ENCODE peak calls at places on chromosomes 4 and X, in six cellular contexts. L is A549, R is HepG2, I is K562, E is endothelial cell of umbilical vein, K is H1. B is an unnamed sample.

GRCh38 chr4:102869569-102870227 is 906 bp downstream of the CISD2 start:
- DNase-seq in E (no peak), K (no peak), R (no peak), L (no peak), I (no peak), B (no peak)

GRCh38 chr4:172011196-172011595 is 198.0 kb downstream of the GALNTL6 start:
- DNase-seq in E (no peak), I (no peak), K (no peak), L (no peak), R (no peak), B (no peak)

GRCh38 chr4:38872620-38873019 is 5.0 kb downstream of the FAM114A1 start:
- DNase-seq in E (no peak), L (peak), I (peak), R (peak), K (no peak), B (no peak)

GRCh38 chr4:185278716-185279115 is 69.3 kb downstream of the SNX25 start:
- DNase-seq in I (no peak), E (no peak), K (no peak), R (no peak), L (no peak), B (no peak)

GRCh38 chrX:67574696-67575095 is 30.9 kb downstream of the AR start:
- DNase-seq in R (no peak), I (no peak), E (no peak), L (no peak), K (no peak), B (no peak)

GRCh38 chr4:115121351-115122043 is 8.1 kb upstream of the NDST4 start:
- DNase-seq in L (no peak), R (no peak), E (no peak), K (no peak), I (no peak), B (no peak)

GRCh38 chr4:174929346-174929745 is 11.2 kb downstream of the ADAM29 start:
- DNase-seq in R (no peak), L (no peak), I (no peak), K (no peak), E (no peak), B (no peak)

GRCh38 chr4:167023359-167023925 is 210.9 kb downstream of the SPOCK3 start:
- DNase-seq in L (no peak), K (no peak), E (no peak), R (no peak), I (no peak), B (no peak)

GRCh38 chrX:14920196-14920595 is 47.0 kb downstream of the MOSPD2 start:
- DNase-seq in I (no peak), E (no peak), R (no peak), K (no peak), L (no peak), B (no peak)

GRCh38 chr4:6032249-6033244 is 14.3 kb upstream of the C4orf50 start:
- DNase-seq in I (peak), E (no peak), L (peak), K (no peak), R (no peak), B (no peak)

GRCh38 chrX:122238801-122239200 is 945.3 kb upstream of the GRIA3 start:
- DNase-seq in R (no peak), I (no peak), L (no peak), K (no peak), E (no peak), B (no peak)

GRCh38 chr4:7196283-7196651 is 3.9 kb downstream of the SORCS2 start:
- DNase-seq in I (no peak), K (no peak), E (no peak), R (no peak), L (no peak), B (no peak)

GRCh38 chrX:50204364-50204899 is at the start of gene CCNB3:
- DNase-seq in K (no peak), I (peak), R (peak), L (peak), E (peak), B (peak)

GRCh38 chr4:122584517-122584916 is 36.3 kb downstream of the IL21 start:
- DNase-seq in K (no peak), R (no peak), E (peak), L (no peak), I (no peak), B (no peak)

GRCh38 chr4:183610033-183610432 is 49.0 kb downstream of the RWDD4 start:
- DNase-seq in L (peak), K (no peak), I (peak), R (no peak), E (no peak), B (no peak)

GRCh38 chr4:177480796-177481195 is 38.6 kb upstream of the AGA start:
- DNase-seq in K (no peak), R (no peak), E (no peak), I (no peak), L (no peak), B (no peak)

GRCh38 chrX:80285131-80285773 is 135.0 kb upstream of the TENT5D start:
- DNase-seq in L (peak), I (peak), K (peak), E (no peak), R (peak), B (peak)

GRCh38 chr4:147160908-147161513 is 215.3 kb upstream of the TTC29 start:
- DNase-seq in I (peak), L (peak), K (no peak), E (peak), R (peak), B (no peak)

GRCh38 chr4:4248036-4248884 is at the start of gene TMEM128:
- DNase-seq in L (peak), I (peak), E (peak), K (peak), R (peak), B (peak)

GRCh38 chrX:152926923-152927322 is 29.1 kb downstream of the ZNF185 start:
- DNase-seq in K (no peak), L (no peak), I (no peak), R (no peak), E (no peak), B (no peak)

GRCh38 chr4:20028694-20029093 is 223.0 kb upstream of the SLIT2 start:
- DNase-seq in L (no peak), K (no peak), I (no peak), R (no peak), E (peak), B (no peak)

GRCh38 chrX:71536285-71536684 is 3.4 kb downstream of the OGT start:
- DNase-seq in R (no peak), L (no peak), E (no peak), I (no peak), K (no peak), B (no peak)

GRCh38 chrX:4570141-4570540 is 856.7 kb upstream of the PRKX start:
- DNase-seq in L (no peak), K (no peak), E (no peak), I (no peak), R (no peak), B (no peak)

GRCh38 chrX:112839856-112840255 is 775 bp downstream of the AMOT start:
- DNase-seq in K (no peak), R (no peak), I (no peak), L (no peak), E (no peak), B (no peak)

GRCh38 chrX:112841820-112842157 is 1.2 kb upstream of the AMOT start:
- DNase-seq in R (no peak), K (no peak), L (no peak), E (no peak), I (no peak), B (no peak)

GRCh38 chrX:112837531-112837930 is 3.1 kb downstream of the AMOT start:
- DNase-seq in I (no peak), L (no peak), E (no peak), K (no peak), R (no peak), B (no peak)

GRCh38 chrX:112841114-112841819 is 636 bp upstream of the AMOT start:
- DNase-seq in E (peak), R (peak), I (peak), K (peak), L (peak), B (peak)

GRCh38 chrX:112840382-112841113 is at the start of gene AMOT:
- DNase-seq in E (peak), L (peak), K (peak), R (peak), I (peak), B (peak)
- TF ChIP-seq JUN in E (no peak), L (no peak), K (no peak), R (no peak), I (no peak), B (no peak)

GRCh38 chr4:140212171-140212570 is 58.2 kb upstream of the MAML3 start:
- DNase-seq in E (no peak), R (no peak), K (no peak), L (no peak), I (no peak), B (no peak)

GRCh38 chr4:140212646-140213045 is 58.7 kb upstream of the MAML3 start:
- DNase-seq in L (no peak), E (no peak), R (no peak), I (no peak), K (no peak), B (no peak)

GRCh38 chr4:140213736-140214135 is 59.8 kb upstream of the MAML3 start:
- DNase-seq in K (no peak), L (no peak), E (no peak), I (no peak), R (no peak), B (no peak)

GRCh38 chr4:140211693-140212092 is 57.7 kb upstream of the MAML3 start:
- DNase-seq in I (no peak), K (no peak), R (no peak), E (no peak), L (no peak), B (no peak)

DNA sequence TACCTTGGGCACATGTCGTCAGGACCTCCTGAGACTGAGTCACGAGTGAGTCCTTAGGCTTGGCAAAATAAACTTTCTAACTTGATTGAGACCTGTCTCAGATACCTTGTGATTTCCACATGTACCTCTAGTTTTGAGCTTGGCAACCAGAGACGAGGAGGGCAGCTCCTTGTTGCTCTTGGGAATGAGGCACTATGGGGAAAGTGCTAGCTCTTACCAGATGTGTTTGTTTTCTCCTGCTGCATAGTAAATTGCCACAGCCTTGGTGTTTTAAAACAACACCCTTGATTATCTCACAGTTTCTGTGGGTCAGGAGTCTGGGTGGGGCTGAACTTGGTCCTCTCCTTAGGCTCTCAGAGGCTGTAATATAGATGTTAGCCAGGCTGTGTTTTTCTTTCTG is 59.1 kb upstream of the MAML3 start:
- DNase-seq in E (no peak), K (no peak), I (no peak), L (no peak), R (no peak), B (no peak)
- TF ChIP-seq JUN in E (no peak), K (no peak), I (no peak), L (no peak), R (no peak), B (no peak)

GRCh38 chrX:24542756-24543155 is 77.7 kb downstream of the PDK3 start:
- DNase-seq in R (no peak), L (no peak), I (no peak), K (no peak), E (peak), B (no peak)
- TF ChIP-seq JUN in R (no peak), L (no peak), I (no peak), K (no peak), E (no peak), B (no peak)

DNA sequence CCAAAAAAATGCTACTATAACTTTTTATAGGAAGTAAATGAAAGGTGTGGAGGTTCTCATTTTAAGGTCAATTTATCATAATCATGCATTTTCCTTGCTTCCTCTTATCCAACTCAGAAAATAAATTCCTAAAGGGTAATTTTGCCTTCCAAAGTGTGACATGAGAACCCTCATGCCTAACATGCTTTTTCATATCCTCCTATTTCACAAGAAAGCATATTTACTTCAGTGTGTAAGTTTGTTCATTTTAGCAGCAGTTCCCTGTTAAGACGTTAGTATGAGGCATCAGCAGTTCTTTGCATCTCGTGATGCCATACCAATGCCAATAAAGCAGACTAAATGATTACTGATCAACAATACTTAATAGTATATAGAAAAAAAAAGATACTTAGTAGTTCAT is 18.4 kb downstream of the WDFY3 start:
- DNase-seq in I (no peak), K (no peak), L (no peak), R (no peak), E (no peak), B (no peak)
- TF ChIP-seq JUN in I (no peak), K (no peak), L (no peak), R (no peak), E (no peak), B (no peak)

DNA sequence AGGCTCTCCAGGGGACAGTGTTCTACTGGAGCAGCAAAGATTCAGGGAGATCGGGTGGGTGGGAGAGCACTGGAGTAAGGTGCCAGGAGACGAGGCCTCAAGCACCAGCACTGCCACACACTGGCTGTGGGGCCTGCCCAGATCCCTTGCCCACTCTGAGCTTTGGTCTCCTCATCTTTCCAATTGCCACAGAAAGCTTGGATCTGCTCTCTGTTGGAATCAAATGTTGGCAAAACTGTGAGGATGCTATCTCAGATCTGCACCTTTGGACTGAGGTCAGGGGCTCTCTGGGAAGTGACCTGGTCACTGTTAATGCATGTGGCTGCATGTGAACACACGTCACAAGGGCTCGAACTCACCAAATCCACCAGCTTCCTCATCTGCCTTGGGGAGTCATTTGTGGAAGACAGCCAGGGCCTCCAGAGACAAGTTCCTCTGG is 1.3 kb downstream of the RIPPLY1 start:
- DNase-seq in R (peak), K (no peak), L (no peak), E (no peak), I (no peak), B (no peak)
- TF ChIP-seq JUN in R (no peak), K (no peak), L (no peak), E (no peak), I (no peak), B (no peak)

GRCh38 chr4:52842788-52843187 is 19.3 kb upstream of the RASL11B start:
- DNase-seq in I (no peak), L (no peak), R (no peak), K (no peak), E (no peak), B (no peak)
- TF ChIP-seq JUN in I (no peak), L (no peak), R (no peak), K (no peak), E (no peak), B (no peak)

DNA sequence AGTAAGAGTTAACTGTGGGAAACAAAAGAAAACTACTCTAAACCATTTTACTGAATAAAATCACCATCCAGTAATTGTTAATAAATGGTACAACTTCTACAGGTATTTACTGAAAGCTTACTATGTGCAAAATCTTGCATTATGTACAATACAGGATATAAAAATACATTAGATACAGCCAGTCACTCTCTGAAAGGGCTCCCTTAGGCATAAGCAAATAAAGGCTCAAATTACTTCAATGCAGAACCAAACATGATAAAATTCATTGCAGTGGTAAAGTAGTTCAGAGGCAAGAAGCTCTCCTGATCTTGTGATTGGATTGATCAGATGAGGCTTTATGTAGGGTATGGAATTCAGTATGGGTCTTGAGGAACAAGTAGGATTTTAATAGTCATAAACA is 100.2 kb downstream of the KLHL13 start:
- DNase-seq in E (no peak), R (no peak), L (no peak), K (no peak), I (no peak), B (no peak)
- TF ChIP-seq JUN in E (no peak), R (no peak), L (no peak), K (no peak), I (no peak), B (no peak)

GRCh38 chr4:112767386-112767785 is 130.4 kb downstream of the LARP7 start:
- DNase-seq in E (no peak), I (no peak), K (no peak), R (no peak), L (no peak), B (no peak)

GRCh38 chr4:112766422-112766821 is 129.5 kb downstream of the LARP7 start:
- DNase-seq in K (no peak), L (peak), E (no peak), I (peak), R (no peak), B (peak)

GRCh38 chr4:112770111-112770510 is 133.2 kb downstream of the LARP7 start:
- DNase-seq in L (no peak), K (no peak), E (no peak), R (no peak), I (no peak), B (no peak)

GRCh38 chr4:112765317-112765989 is 128.5 kb downstream of the LARP7 start:
- DNase-seq in R (peak), I (peak), K (peak), E (peak), L (peak), B (no peak)
- TF ChIP-seq JUN in R (no peak), I (no peak), K (no peak), E (no peak), L (no peak), B (no peak)

DNA sequence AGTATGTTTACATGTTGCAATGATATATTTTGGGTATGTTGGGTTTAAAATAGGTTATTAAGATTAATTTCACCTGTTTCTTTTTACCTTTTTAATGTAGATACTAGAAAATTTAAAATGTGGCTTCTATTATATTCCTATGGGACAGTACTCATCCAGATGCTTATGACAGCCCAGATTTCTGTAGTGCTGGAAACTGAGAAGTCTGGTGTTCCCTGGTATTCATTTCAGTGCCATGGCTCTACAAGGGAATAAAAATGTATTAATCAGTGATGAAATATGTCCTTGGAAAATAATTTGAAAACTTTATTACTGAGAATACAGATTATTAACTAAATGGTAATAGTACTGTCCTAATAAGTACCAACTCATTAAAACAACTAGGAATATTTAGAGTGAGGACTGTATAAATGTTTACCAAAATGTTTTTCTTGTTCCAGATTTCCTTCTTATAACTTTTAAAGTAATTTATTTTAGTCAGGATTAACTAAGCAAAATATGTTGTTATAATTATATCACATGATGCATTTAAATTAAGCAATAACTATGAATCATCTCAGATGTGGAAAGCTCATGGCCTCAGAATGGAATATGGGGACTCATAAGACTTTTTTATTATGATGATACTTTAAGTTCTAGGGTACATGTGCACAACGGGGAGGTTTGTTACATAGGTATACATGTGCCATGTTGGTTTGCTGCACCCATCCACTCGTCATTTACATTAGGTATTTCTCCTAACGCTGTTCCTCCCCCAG is 25.3 kb downstream of the ARHGAP24 start:
- DNase-seq in K (no peak), E (no peak), L (no peak), I (no peak), R (no peak), B (no peak)
- TF ChIP-seq JUN in K (no peak), E (no peak), L (no peak), I (no peak), R (no peak), B (no peak)

GRCh38 chrX:31429915-31430314 is 358.1 kb upstream of the FTHL17 start:
- DNase-seq in L (no peak), R (no peak), I (no peak), E (no peak), K (no peak), B (no peak)

GRCh38 chrX:31436424-31436823 is 364.6 kb upstream of the FTHL17 start:
- DNase-seq in I (no peak), E (no peak), R (no peak), K (no peak), L (no peak), B (no peak)

GRCh38 chrX:31440546-31440945 is 368.7 kb upstream of the FTHL17 start:
- DNase-seq in E (no peak), I (no peak), K (no peak), R (no peak), L (no peak), B (no peak)

DNA sequence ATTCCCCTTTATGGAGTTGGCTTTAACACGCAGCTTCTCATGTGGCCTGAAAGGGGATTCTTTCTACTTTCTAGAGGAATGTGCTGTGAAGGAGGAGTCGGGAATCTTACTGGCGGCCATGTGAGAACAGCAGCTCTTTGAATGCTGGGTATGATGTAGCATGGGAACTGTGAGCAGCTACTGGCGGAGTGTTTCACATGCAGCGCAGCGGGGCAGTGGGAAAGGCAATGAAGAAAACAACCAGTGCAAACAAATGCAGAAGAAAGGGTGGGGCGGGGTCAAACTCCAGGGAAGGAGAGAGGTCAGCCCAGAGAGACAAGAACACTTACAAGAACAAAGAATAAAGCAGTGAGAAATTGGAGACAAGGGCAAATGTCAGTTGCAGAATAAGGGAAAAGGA is 363.8 kb upstream of the FTHL17 start:
- DNase-seq in R (no peak), K (peak), L (peak), E (no peak), I (no peak), B (peak)
- TF ChIP-seq JUN in R (no peak), K (no peak), L (no peak), E (no peak), I (no peak), B (no peak)